ENCODE peak calls at places on chromosomes 5 and 9, in five cellular contexts. One of them, this sample, is unnamed.

GRCh38 chr9:120708526-120709224 is 5.6 kb downstream of the MEGF9 start:
- DNase-seq in brain microvascular endothelial cell: no peak
- DNase-seq in colonic mucosa: no peak
- DNase-seq in AG04450: no peak
- DNase-seq in cardiac muscle cell: peak
- DNase-seq in this sample: peak

GRCh38 chr9:120712539-120713031 is 1.7 kb downstream of the MEGF9 start:
- DNase-seq in colonic mucosa: no peak
- DNase-seq in brain microvascular endothelial cell: no peak
- DNase-seq in AG04450: no peak
- DNase-seq in cardiac muscle cell: no peak
- DNase-seq in this sample: no peak

GRCh38 chr9:136805207-136805740 is 2.5 kb upstream of the RABL6 start:
- DNase-seq in brain microvascular endothelial cell: no peak
- DNase-seq in cardiac muscle cell: no peak
- DNase-seq in AG04450: no peak
- DNase-seq in colonic mucosa: no peak
- DNase-seq in this sample: no peak

GRCh38 chr9:124054671-124055212 is 43.2 kb downstream of the LHX2 start:
- DNase-seq in colonic mucosa: no peak
- DNase-seq in cardiac muscle cell: peak
- DNase-seq in brain microvascular endothelial cell: peak
- DNase-seq in AG04450: peak
- DNase-seq in this sample: peak

GRCh38 chr5:131610198-131611063 is 24.6 kb downstream of the RAPGEF6 start:
- DNase-seq in cardiac muscle cell: peak
- DNase-seq in brain microvascular endothelial cell: peak
- DNase-seq in colonic mucosa: no peak
- DNase-seq in AG04450: peak
- DNase-seq in this sample: peak

GRCh38 chr5:151405334-151405872 is 42.0 kb upstream of the SLC36A1 start:
- DNase-seq in AG04450: no peak
- DNase-seq in colonic mucosa: no peak
- DNase-seq in brain microvascular endothelial cell: no peak
- DNase-seq in cardiac muscle cell: no peak
- DNase-seq in this sample: no peak

GRCh38 chr9:124870723-124871122 is 8.8 kb downstream of the ARPC5L start:
- DNase-seq in colonic mucosa: no peak
- DNase-seq in AG04450: no peak
- DNase-seq in brain microvascular endothelial cell: no peak
- DNase-seq in cardiac muscle cell: no peak
- DNase-seq in this sample: no peak

GRCh38 chr5:132656774-132657355 is 1.1 kb upstream of the IL13 start:
- DNase-seq in cardiac muscle cell: no peak
- DNase-seq in brain microvascular endothelial cell: no peak
- DNase-seq in AG04450: no peak
- DNase-seq in colonic mucosa: peak
- DNase-seq in this sample: no peak

GRCh38 chr9:97958812-97959511 is 21.0 kb upstream of the HEMGN start:
- DNase-seq in colonic mucosa: no peak
- DNase-seq in AG04450: peak
- DNase-seq in cardiac muscle cell: peak
- DNase-seq in brain microvascular endothelial cell: peak
- DNase-seq in this sample: peak

GRCh38 chr5:179612577-179613459 is 10.7 kb downstream of the HNRNPH1 start:
- DNase-seq in cardiac muscle cell: no peak
- DNase-seq in colonic mucosa: no peak
- DNase-seq in AG04450: no peak
- DNase-seq in brain microvascular endothelial cell: no peak
- DNase-seq in this sample: no peak

GRCh38 chr5:178213748-178214151 is 9.4 kb downstream of the HNRNPAB start:
- DNase-seq in brain microvascular endothelial cell: no peak
- DNase-seq in colonic mucosa: peak
- DNase-seq in cardiac muscle cell: no peak
- DNase-seq in AG04450: no peak
- DNase-seq in this sample: no peak

GRCh38 chr5:143147918-143148317 is 255.6 kb downstream of the NR3C1 start:
- DNase-seq in cardiac muscle cell: peak
- DNase-seq in AG04450: no peak
- DNase-seq in brain microvascular endothelial cell: no peak
- DNase-seq in colonic mucosa: no peak
- DNase-seq in this sample: peak

GRCh38 chr5:38650540-38651275 is 94.3 kb upstream of the LIFR start:
- DNase-seq in brain microvascular endothelial cell: peak
- DNase-seq in cardiac muscle cell: peak
- DNase-seq in AG04450: no peak
- DNase-seq in colonic mucosa: no peak
- DNase-seq in this sample: peak

GRCh38 chr5:1901983-1902382 is 19.3 kb upstream of the IRX4 start:
- DNase-seq in brain microvascular endothelial cell: no peak
- DNase-seq in cardiac muscle cell: no peak
- DNase-seq in colonic mucosa: no peak
- DNase-seq in AG04450: no peak
- DNase-seq in this sample: no peak

GRCh38 chr9:28808042-28808441 is 1234.8 kb upstream of the C9orf72 start:
- DNase-seq in AG04450: no peak
- DNase-seq in colonic mucosa: no peak
- DNase-seq in cardiac muscle cell: peak
- DNase-seq in brain microvascular endothelial cell: no peak
- DNase-seq in this sample: peak

GRCh38 chr9:27125030-27125429 is 16.0 kb downstream of the TEK start:
- DNase-seq in brain microvascular endothelial cell: peak
- DNase-seq in colonic mucosa: peak
- DNase-seq in AG04450: peak
- DNase-seq in cardiac muscle cell: peak
- DNase-seq in this sample: peak

GRCh38 chr9:36818242-36818938 is 215.7 kb downstream of the PAX5 start:
- DNase-seq in AG04450: no peak
- DNase-seq in cardiac muscle cell: peak
- DNase-seq in brain microvascular endothelial cell: no peak
- DNase-seq in colonic mucosa: no peak
- DNase-seq in this sample: no peak

GRCh38 chr5:148729182-148729581 is 74.9 kb upstream of the HTR4 start:
- DNase-seq in AG04450: no peak
- DNase-seq in colonic mucosa: no peak
- DNase-seq in brain microvascular endothelial cell: peak
- DNase-seq in cardiac muscle cell: peak
- DNase-seq in this sample: no peak

GRCh38 chr5:1521671-1522600 is 1.8 kb downstream of the LPCAT1 start:
- DNase-seq in colonic mucosa: peak
- DNase-seq in cardiac muscle cell: peak
- DNase-seq in brain microvascular endothelial cell: peak
- DNase-seq in AG04450: peak
- DNase-seq in this sample: peak

GRCh38 chr5:136226401-136226800 is 33.4 kb upstream of the SMIM32 start:
- DNase-seq in cardiac muscle cell: no peak
- DNase-seq in brain microvascular endothelial cell: no peak
- DNase-seq in colonic mucosa: no peak
- DNase-seq in AG04450: no peak
- DNase-seq in this sample: no peak

GRCh38 chr5:138824924-138825863 is 49.9 kb downstream of the LRRTM2 start:
- DNase-seq in AG04450: no peak
- DNase-seq in cardiac muscle cell: peak
- DNase-seq in brain microvascular endothelial cell: peak
- DNase-seq in colonic mucosa: no peak
- DNase-seq in this sample: peak

GRCh38 chr5:95350631-95351030 is 40.5 kb upstream of the FAM81B start:
- DNase-seq in cardiac muscle cell: no peak
- DNase-seq in colonic mucosa: no peak
- DNase-seq in brain microvascular endothelial cell: no peak
- DNase-seq in AG04450: no peak
- DNase-seq in this sample: no peak

GRCh38 chr5:73625314-73625904 is 587 bp upstream of the ARHGEF28 start:
- DNase-seq in cardiac muscle cell: peak
- DNase-seq in AG04450: no peak
- DNase-seq in brain microvascular endothelial cell: no peak
- DNase-seq in colonic mucosa: no peak
- DNase-seq in this sample: peak

GRCh38 chr9:88476491-88477271 is 58.3 kb upstream of the NXNL2 start:
- DNase-seq in cardiac muscle cell: no peak
- DNase-seq in AG04450: no peak
- DNase-seq in brain microvascular endothelial cell: peak
- DNase-seq in colonic mucosa: no peak
- DNase-seq in this sample: peak

GRCh38 chr5:158560170-158560569 is 539.5 kb downstream of the EBF1 start:
- DNase-seq in brain microvascular endothelial cell: peak
- DNase-seq in cardiac muscle cell: peak
- DNase-seq in colonic mucosa: no peak
- DNase-seq in AG04450: no peak
- DNase-seq in this sample: peak

GRCh38 chr5:33075731-33076130 is 364.6 kb downstream of the NPR3 start:
- DNase-seq in cardiac muscle cell: no peak
- DNase-seq in colonic mucosa: no peak
- DNase-seq in brain microvascular endothelial cell: no peak
- DNase-seq in AG04450: no peak
- DNase-seq in this sample: no peak

GRCh38 chr9:130030821-130031481 is 12.0 kb downstream of the FNBP1 start:
- DNase-seq in colonic mucosa: no peak
- DNase-seq in cardiac muscle cell: no peak
- DNase-seq in AG04450: no peak
- DNase-seq in brain microvascular endothelial cell: no peak
- DNase-seq in this sample: no peak

GRCh38 chr5:133365326-133365725 is 247.0 kb downstream of the FSTL4 start:
- DNase-seq in brain microvascular endothelial cell: no peak
- DNase-seq in cardiac muscle cell: no peak
- DNase-seq in AG04450: no peak
- DNase-seq in colonic mucosa: no peak
- DNase-seq in this sample: no peak

GRCh38 chr5:121273818-121274433 is 577.8 kb upstream of the FTMT start:
- DNase-seq in brain microvascular endothelial cell: peak
- DNase-seq in colonic mucosa: no peak
- DNase-seq in cardiac muscle cell: peak
- DNase-seq in AG04450: peak
- DNase-seq in this sample: peak

DNA sequence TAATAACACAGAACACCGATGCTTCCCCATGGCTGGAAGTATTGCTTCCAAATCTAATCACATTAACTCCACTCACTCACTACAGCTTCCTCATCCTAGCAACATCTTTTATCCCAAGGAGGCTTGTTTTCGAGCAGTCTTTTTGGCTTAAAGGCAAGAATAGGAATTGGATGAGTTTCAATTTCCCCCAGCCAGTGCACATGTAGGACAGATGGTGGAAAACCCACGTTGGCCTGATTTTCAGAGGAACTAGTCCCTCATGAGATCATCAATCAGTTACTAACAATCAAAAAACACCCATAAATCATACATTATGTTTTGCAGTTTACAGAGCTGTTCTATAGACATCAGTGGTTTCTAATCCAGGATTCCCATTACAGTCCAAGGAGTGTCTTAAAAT is 48.5 kb upstream of the AGXT2 start:
- DNase-seq in cardiac muscle cell: peak
- DNase-seq in colonic mucosa: no peak
- DNase-seq in AG04450: no peak
- DNase-seq in brain microvascular endothelial cell: no peak
- DNase-seq in this sample: no peak
- H3K4me3 ChIP-seq in cardiac muscle cell: no peak
- H3K4me3 ChIP-seq in colonic mucosa: no peak
- H3K4me3 ChIP-seq in AG04450: no peak
- H3K4me3 ChIP-seq in brain microvascular endothelial cell: no peak
- H3K4me3 ChIP-seq in this sample: no peak

GRCh38 chr9:134839441-134840125 is 41.0 kb upstream of the FCN2 start:
- DNase-seq in colonic mucosa: no peak
- DNase-seq in cardiac muscle cell: no peak
- DNase-seq in AG04450: no peak
- DNase-seq in brain microvascular endothelial cell: no peak
- DNase-seq in this sample: no peak
- TF ChIP-seq CTCF in colonic mucosa: no peak
- TF ChIP-seq CTCF in cardiac muscle cell: no peak
- TF ChIP-seq CTCF in AG04450: peak
- TF ChIP-seq CTCF in brain microvascular endothelial cell: peak
- TF ChIP-seq CTCF in this sample: peak

DNA sequence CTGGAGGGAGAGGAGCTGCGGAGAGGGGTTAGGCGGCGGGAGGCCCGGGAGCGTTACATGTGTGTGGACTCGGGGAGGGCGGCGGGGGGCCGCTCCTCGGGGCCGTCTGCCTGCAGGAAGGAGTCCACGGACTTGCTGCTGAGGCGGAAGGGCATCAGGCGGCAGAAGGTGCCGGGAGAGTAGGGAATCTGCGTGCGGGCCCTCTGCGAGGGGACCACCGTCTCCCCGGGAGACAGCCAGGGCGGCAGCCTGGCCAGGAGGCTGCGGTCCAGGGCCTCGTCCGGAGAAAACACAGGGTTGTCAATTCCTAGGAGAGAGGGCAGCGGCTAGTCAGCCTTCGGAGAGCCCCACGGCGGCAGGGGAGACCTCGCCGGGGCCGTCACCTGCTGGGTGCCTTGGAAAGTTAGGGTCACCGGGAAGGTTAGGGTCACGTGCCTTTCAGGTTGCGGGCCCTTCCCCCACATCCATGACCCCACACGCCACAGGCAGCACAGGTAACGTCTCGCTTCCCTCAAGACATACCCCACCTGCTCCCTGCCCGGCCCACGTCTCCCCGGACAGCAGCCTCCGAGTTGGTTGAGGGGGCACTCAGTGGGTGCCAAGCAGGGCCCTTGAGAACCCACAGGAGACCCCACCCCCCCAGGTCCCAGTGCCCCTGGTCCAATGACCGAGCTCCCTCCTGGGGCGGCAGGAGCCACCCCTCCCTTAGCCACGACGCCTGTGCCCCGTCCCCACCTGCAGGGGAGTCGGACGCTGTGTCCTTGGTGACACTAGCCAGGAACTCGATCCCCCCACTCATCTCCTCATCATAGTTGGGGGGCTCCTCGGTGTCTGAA is 32.1 kb downstream of the EXOC3 start:
- DNase-seq in cardiac muscle cell: peak
- DNase-seq in AG04450: no peak
- DNase-seq in colonic mucosa: no peak
- DNase-seq in brain microvascular endothelial cell: no peak
- DNase-seq in this sample: no peak
- H3K4me3 ChIP-seq in cardiac muscle cell: peak
- H3K4me3 ChIP-seq in AG04450: peak
- H3K4me3 ChIP-seq in colonic mucosa: no peak
- H3K4me3 ChIP-seq in brain microvascular endothelial cell: peak
- H3K4me3 ChIP-seq in this sample: peak

DNA sequence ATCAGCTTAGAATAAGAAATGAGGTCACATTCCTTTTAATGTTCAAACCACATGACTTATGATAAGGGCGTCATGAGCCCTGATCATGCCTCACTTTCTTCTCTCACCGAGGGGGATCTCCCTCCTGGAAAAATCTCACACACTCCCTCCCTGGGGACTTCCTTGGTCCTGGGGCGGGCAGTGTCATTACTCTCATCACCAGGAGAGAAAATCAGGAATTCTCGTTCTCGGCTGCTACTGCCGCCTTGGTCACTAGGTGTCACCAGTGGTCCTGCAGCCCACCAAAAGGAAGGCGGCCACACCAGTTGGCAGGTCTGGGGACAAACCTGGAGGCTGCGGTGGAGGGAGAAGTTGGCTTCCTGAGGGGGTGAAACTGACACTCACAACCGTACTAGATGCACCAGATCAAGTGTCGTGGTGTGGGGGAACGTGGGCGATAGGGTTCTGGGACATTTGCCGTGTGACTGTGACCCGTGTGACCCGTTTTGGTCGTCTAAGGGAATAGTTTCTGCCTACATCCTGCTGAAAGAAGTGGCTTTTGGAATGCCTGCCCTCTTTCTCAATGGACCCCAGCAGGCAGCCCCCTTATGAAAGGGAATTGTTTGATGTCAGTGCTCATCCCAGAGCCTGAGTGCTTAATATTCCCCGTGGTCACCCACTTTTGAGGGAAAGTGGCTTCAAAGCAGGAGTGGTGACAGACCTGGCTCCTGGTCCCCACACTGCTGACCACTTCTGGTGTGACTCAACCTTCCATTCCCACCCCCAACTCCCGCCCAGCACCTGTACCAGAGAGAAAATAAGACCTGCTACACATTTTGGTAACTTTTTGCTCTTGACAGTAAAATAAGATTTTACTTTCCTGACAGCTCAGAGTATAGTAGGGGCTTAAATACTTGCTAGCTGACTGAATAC is 63.2 kb downstream of the ACER2 start:
- DNase-seq in AG04450: no peak
- DNase-seq in cardiac muscle cell: peak
- DNase-seq in colonic mucosa: peak
- DNase-seq in brain microvascular endothelial cell: peak
- DNase-seq in this sample: peak
- TF ChIP-seq CTCF in AG04450: peak
- TF ChIP-seq CTCF in cardiac muscle cell: peak
- TF ChIP-seq CTCF in colonic mucosa: peak
- TF ChIP-seq CTCF in brain microvascular endothelial cell: peak
- TF ChIP-seq CTCF in this sample: peak

This sample was measured in astrocyte of the spinal cord.